ENCODE peak calls at places on chromosomes 7 and 10, in seven cellular contexts. One of them, this sample, is unnamed.

GRCh38 chr7:39360766-39361165 is 205.4 kb upstream of the YAE1 start:
- DNase-seq in H9: no peak
- DNase-seq in IMR-90: no peak
- DNase-seq in mesenchymal stem cell: no peak
- DNase-seq in mesendoderm: peak
- DNase-seq in neuronal stem cell: no peak
- DNase-seq in trophoblast cell: no peak
- DNase-seq in this sample: no peak

GRCh38 chr10:86673216-86673826 is 5.0 kb downstream of the LDB3 start:
- DNase-seq in IMR-90: no peak
- DNase-seq in H9: no peak
- DNase-seq in mesenchymal stem cell: no peak
- DNase-seq in mesendoderm: no peak
- DNase-seq in trophoblast cell: no peak
- DNase-seq in neuronal stem cell: no peak
- DNase-seq in this sample: no peak

GRCh38 chr10:102819054-102819453 is 18.2 kb downstream of the CYP17A1 start:
- DNase-seq in mesendoderm: no peak
- DNase-seq in IMR-90: no peak
- DNase-seq in neuronal stem cell: no peak
- DNase-seq in trophoblast cell: peak
- DNase-seq in mesenchymal stem cell: no peak
- DNase-seq in H9: no peak
- DNase-seq in this sample: no peak

GRCh38 chr10:48670978-48671913 is 13.4 kb upstream of the WDFY4 start:
- DNase-seq in H9: peak
- DNase-seq in IMR-90: no peak
- DNase-seq in neuronal stem cell: peak
- DNase-seq in trophoblast cell: no peak
- DNase-seq in mesendoderm: peak
- DNase-seq in mesenchymal stem cell: no peak
- DNase-seq in this sample: no peak

GRCh38 chr10:121900443-121901174 is 27.2 kb downstream of the ATE1 start:
- DNase-seq in mesendoderm: peak
- DNase-seq in mesenchymal stem cell: peak
- DNase-seq in neuronal stem cell: peak
- DNase-seq in trophoblast cell: peak
- DNase-seq in IMR-90: peak
- DNase-seq in H9: no peak
- DNase-seq in this sample: no peak

GRCh38 chr10:104680467-104681401 is 39.6 kb downstream of the SORCS3 start:
- DNase-seq in H9: peak
- DNase-seq in mesendoderm: peak
- DNase-seq in IMR-90: no peak
- DNase-seq in mesenchymal stem cell: no peak
- DNase-seq in neuronal stem cell: peak
- DNase-seq in trophoblast cell: no peak
- DNase-seq in this sample: no peak

GRCh38 chr7:118590107-118590506 is 365.6 kb downstream of the ANKRD7 start:
- DNase-seq in IMR-90: no peak
- DNase-seq in H9: peak
- DNase-seq in mesenchymal stem cell: peak
- DNase-seq in neuronal stem cell: no peak
- DNase-seq in trophoblast cell: peak
- DNase-seq in mesendoderm: peak
- DNase-seq in this sample: no peak

GRCh38 chr10:15789793-15790525 is 70.2 kb upstream of the ITGA8 start:
- DNase-seq in H9: no peak
- DNase-seq in mesenchymal stem cell: peak
- DNase-seq in IMR-90: peak
- DNase-seq in mesendoderm: no peak
- DNase-seq in neuronal stem cell: no peak
- DNase-seq in trophoblast cell: no peak
- DNase-seq in this sample: no peak

GRCh38 chr10:73716251-73716650 is 18.3 kb upstream of the AGAP5 start:
- DNase-seq in neuronal stem cell: no peak
- DNase-seq in trophoblast cell: no peak
- DNase-seq in mesendoderm: no peak
- DNase-seq in mesenchymal stem cell: no peak
- DNase-seq in IMR-90: no peak
- DNase-seq in H9: no peak
- DNase-seq in this sample: no peak

GRCh38 chr7:44226396-44226753 is 25.6 kb downstream of the YKT6 start:
- DNase-seq in H9: no peak
- DNase-seq in trophoblast cell: no peak
- DNase-seq in mesenchymal stem cell: no peak
- DNase-seq in neuronal stem cell: no peak
- DNase-seq in mesendoderm: no peak
- DNase-seq in IMR-90: no peak
- DNase-seq in this sample: no peak
- H4K8ac ChIP-seq in H9: no peak
- H4K8ac ChIP-seq in trophoblast cell: no peak
- H4K8ac ChIP-seq in mesenchymal stem cell: no peak
- H4K8ac ChIP-seq in neuronal stem cell: no peak
- H4K8ac ChIP-seq in mesendoderm: no peak
- H4K8ac ChIP-seq in IMR-90: no peak
- H4K8ac ChIP-seq in this sample: no peak

GRCh38 chr10:45224219-45224841 is 91.1 kb downstream of the OR13A1 start:
- DNase-seq in neuronal stem cell: no peak
- DNase-seq in IMR-90: no peak
- DNase-seq in mesenchymal stem cell: no peak
- DNase-seq in mesendoderm: no peak
- DNase-seq in H9: no peak
- DNase-seq in trophoblast cell: peak
- DNase-seq in this sample: no peak

GRCh38 chr10:45220985-45221384 is 94.4 kb downstream of the OR13A1 start:
- DNase-seq in H9: no peak
- DNase-seq in IMR-90: no peak
- DNase-seq in mesendoderm: peak
- DNase-seq in trophoblast cell: no peak
- DNase-seq in mesenchymal stem cell: no peak
- DNase-seq in neuronal stem cell: no peak
- DNase-seq in this sample: no peak

GRCh38 chr10:45219416-45219815 is 96.0 kb downstream of the OR13A1 start:
- DNase-seq in trophoblast cell: no peak
- DNase-seq in neuronal stem cell: no peak
- DNase-seq in mesendoderm: no peak
- DNase-seq in H9: no peak
- DNase-seq in mesenchymal stem cell: no peak
- DNase-seq in IMR-90: no peak
- DNase-seq in this sample: no peak
- H4K8ac ChIP-seq in trophoblast cell: no peak
- H4K8ac ChIP-seq in neuronal stem cell: no peak
- H4K8ac ChIP-seq in mesendoderm: no peak
- H4K8ac ChIP-seq in H9: no peak
- H4K8ac ChIP-seq in mesenchymal stem cell: no peak
- H4K8ac ChIP-seq in IMR-90: no peak
- H4K8ac ChIP-seq in this sample: no peak

GRCh38 chr7:98864726-98865420 is 4.9 kb downstream of the TMEM130 start:
- DNase-seq in neuronal stem cell: no peak
- DNase-seq in trophoblast cell: peak
- DNase-seq in mesendoderm: no peak
- DNase-seq in H9: no peak
- DNase-seq in IMR-90: no peak
- DNase-seq in mesenchymal stem cell: no peak
- DNase-seq in this sample: no peak

GRCh38 chr7:98863601-98864000 is 6.2 kb downstream of the TMEM130 start:
- DNase-seq in neuronal stem cell: no peak
- DNase-seq in H9: no peak
- DNase-seq in mesenchymal stem cell: no peak
- DNase-seq in trophoblast cell: no peak
- DNase-seq in mesendoderm: no peak
- DNase-seq in IMR-90: no peak
- DNase-seq in this sample: no peak

GRCh38 chr7:98860069-98860468 is 9.7 kb downstream of the TMEM130 start:
- DNase-seq in neuronal stem cell: no peak
- DNase-seq in mesendoderm: no peak
- DNase-seq in IMR-90: no peak
- DNase-seq in trophoblast cell: no peak
- DNase-seq in H9: no peak
- DNase-seq in mesenchymal stem cell: no peak
- DNase-seq in this sample: no peak

GRCh38 chr7:98862203-98862602 is 7.6 kb downstream of the TMEM130 start:
- DNase-seq in trophoblast cell: no peak
- DNase-seq in IMR-90: no peak
- DNase-seq in neuronal stem cell: no peak
- DNase-seq in H9: no peak
- DNase-seq in mesendoderm: no peak
- DNase-seq in mesenchymal stem cell: no peak
- DNase-seq in this sample: no peak

DNA sequence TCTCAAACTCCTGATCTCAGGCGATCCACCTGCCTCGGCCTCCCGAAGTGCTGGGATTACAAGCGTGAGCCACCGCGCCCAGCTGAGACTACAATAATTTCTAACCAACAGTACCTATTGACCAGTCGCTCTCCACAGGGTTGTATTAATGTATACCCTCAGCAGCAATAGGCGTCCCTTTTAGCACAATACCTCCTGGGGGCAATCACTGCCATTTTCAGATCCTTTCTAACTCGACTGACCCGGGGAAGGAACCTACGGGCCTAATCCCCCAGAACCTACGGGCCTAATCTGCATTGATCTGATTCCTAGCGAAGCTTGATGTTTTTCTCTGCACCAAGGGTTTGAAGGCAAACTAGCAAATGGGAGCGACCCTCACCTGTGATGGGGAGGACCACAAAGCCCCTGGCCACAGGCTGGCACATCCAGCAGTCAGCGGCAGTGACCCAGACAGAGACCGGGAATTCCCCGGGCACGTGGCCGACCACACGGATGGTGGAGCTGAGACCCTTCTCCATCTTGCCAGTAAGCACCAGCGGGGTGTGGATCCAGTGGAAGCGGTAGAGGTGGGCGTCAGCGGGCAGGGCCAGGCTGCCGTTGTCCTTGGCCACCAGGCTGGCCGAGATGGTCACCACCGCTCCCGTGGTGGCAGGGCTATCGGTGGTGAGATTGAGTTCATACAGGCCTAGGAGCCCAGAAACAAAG is 6.9 kb downstream of the TMEM130 start:
- DNase-seq in mesendoderm: no peak
- DNase-seq in IMR-90: no peak
- DNase-seq in mesenchymal stem cell: no peak
- DNase-seq in H9: no peak
- DNase-seq in neuronal stem cell: no peak
- DNase-seq in trophoblast cell: peak
- DNase-seq in this sample: no peak
- H4K8ac ChIP-seq in mesendoderm: no peak
- H4K8ac ChIP-seq in IMR-90: no peak
- H4K8ac ChIP-seq in mesenchymal stem cell: no peak
- H4K8ac ChIP-seq in H9: no peak
- H4K8ac ChIP-seq in neuronal stem cell: no peak
- H4K8ac ChIP-seq in trophoblast cell: no peak
- H4K8ac ChIP-seq in this sample: no peak

DNA sequence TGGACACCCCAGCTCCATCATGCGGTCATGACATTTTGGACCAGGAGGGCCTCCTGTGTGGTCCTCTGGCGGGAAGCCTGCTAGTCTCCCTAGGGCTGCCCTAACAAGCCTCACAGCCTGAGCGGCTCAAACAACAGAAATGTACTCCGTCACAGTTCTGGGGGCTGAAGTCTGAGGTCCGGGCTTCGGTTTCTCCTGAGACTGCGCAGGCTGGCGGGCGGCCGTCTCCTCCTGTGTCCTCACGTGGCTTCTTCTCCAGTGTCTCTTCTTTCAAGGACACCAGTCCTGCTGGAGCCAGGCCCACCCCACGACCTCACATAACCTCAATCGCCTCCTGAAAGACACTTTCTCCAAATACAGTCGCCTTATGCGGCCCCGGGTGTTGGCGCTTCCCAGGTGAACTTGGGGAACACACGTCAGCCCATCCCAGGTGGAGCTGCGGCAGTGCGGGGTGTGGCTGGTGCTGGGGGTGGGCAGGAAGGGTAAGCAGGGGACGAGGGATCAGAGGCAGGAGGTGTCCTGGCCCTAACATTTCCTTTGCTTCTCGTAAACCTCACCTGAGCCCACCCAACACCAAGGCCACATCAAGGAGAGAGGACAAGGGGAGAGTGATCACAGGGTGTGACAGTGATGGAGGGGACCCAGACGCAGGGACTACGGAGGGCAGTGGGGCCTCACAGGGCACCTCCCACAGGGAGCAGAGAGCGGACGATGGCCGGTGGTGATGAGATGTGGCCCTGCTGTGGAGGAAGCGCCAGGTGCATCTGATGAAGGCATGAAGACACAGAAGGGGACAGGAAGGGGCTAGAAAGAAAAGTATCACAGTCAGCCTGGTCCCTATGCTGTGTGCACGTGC is 580.6 kb downstream of the PTPRN2 start:
- DNase-seq in neuronal stem cell: no peak
- DNase-seq in mesenchymal stem cell: no peak
- DNase-seq in mesendoderm: no peak
- DNase-seq in trophoblast cell: no peak
- DNase-seq in H9: no peak
- DNase-seq in IMR-90: no peak
- DNase-seq in this sample: no peak
- H4K8ac ChIP-seq in neuronal stem cell: no peak
- H4K8ac ChIP-seq in mesenchymal stem cell: no peak
- H4K8ac ChIP-seq in mesendoderm: no peak
- H4K8ac ChIP-seq in trophoblast cell: no peak
- H4K8ac ChIP-seq in H9: no peak
- H4K8ac ChIP-seq in IMR-90: no peak
- H4K8ac ChIP-seq in this sample: peak

DNA sequence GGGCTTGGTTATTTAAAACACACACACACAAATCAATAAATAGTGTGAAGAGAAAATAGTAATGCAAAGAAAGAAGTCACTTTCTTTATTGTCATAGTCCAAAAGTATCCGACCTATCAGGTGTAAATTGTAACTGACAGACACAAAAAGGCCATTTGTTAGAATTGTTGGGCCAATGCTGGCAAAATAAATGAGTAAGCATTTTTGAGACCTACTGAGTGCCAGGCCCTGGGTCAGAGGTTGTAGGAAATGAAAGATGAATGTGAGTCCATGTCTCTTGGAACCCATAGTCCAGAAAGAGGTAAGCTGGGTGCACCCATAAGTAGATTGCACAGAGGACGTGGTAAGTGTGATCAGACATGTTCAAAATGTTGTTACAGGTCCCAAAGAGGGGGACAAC is 13.5 kb upstream of the EGR2 start:
- DNase-seq in mesenchymal stem cell: no peak
- DNase-seq in neuronal stem cell: no peak
- DNase-seq in mesendoderm: no peak
- DNase-seq in trophoblast cell: no peak
- DNase-seq in H9: no peak
- DNase-seq in IMR-90: no peak
- DNase-seq in this sample: no peak
- H4K8ac ChIP-seq in mesenchymal stem cell: no peak
- H4K8ac ChIP-seq in neuronal stem cell: no peak
- H4K8ac ChIP-seq in mesendoderm: no peak
- H4K8ac ChIP-seq in trophoblast cell: no peak
- H4K8ac ChIP-seq in H9: no peak
- H4K8ac ChIP-seq in IMR-90: no peak
- H4K8ac ChIP-seq in this sample: no peak

This sample was measured in H1.